ENCODE peak calls at places on chromosomes 4 and X, in four cellular contexts. One of them, this sample, is unnamed.

GRCh38 chr4:41633321-41633720 is 95.4 kb downstream of the LIMCH1 start:
- DNase-seq in endothelial cell of umbilical vein: no peak
- DNase-seq in mammary epithelial cell: no peak
- DNase-seq in astrocyte of the cerebellum: no peak
- DNase-seq in this sample: no peak

GRCh38 chr4:16884673-16885460 is 13.6 kb downstream of the LDB2 start:
- DNase-seq in astrocyte of the cerebellum: no peak
- DNase-seq in endothelial cell of umbilical vein: no peak
- DNase-seq in mammary epithelial cell: no peak
- DNase-seq in this sample: no peak

GRCh38 chr4:109444182-109444844 is 10.7 kb downstream of the SEC24B start:
- DNase-seq in endothelial cell of umbilical vein: no peak
- DNase-seq in astrocyte of the cerebellum: no peak
- DNase-seq in mammary epithelial cell: no peak
- DNase-seq in this sample: no peak

GRCh38 chr4:113760094-113760851 is 1.3 kb downstream of the CAMK2D start:
- DNase-seq in endothelial cell of umbilical vein: peak; percentile 67
- DNase-seq in astrocyte of the cerebellum: no peak
- DNase-seq in mammary epithelial cell: peak; percentile 59
- DNase-seq in this sample: no peak

GRCh38 chrX:71616672-71617529 is 1.4 kb downstream of the CXCR3 start:
- DNase-seq in astrocyte of the cerebellum: no peak
- DNase-seq in mammary epithelial cell: no peak
- DNase-seq in endothelial cell of umbilical vein: no peak
- DNase-seq in this sample: no peak

GRCh38 chrX:12065251-12065650 is 73.0 kb upstream of the FRMPD4 start:
- DNase-seq in astrocyte of the cerebellum: peak; percentile 4
- DNase-seq in endothelial cell of umbilical vein: peak; percentile 6
- DNase-seq in mammary epithelial cell: peak; percentile 62
- DNase-seq in this sample: no peak

GRCh38 chr4:107719211-107719926 is 665 bp downstream of the PAPSS1 start:
- DNase-seq in mammary epithelial cell: peak; percentile 72
- DNase-seq in endothelial cell of umbilical vein: peak; percentile 47
- DNase-seq in astrocyte of the cerebellum: no peak
- DNase-seq in this sample: no peak

GRCh38 chrX:21972721-21973120 is 32.2 kb downstream of the SMS start:
- DNase-seq in astrocyte of the cerebellum: peak; percentile 36
- DNase-seq in endothelial cell of umbilical vein: peak; percentile 32
- DNase-seq in mammary epithelial cell: no peak
- DNase-seq in this sample: peak; percentile 36

GRCh38 chrX:151870603-151871002 is 42.1 kb upstream of the MAGEA4 start:
- DNase-seq in endothelial cell of umbilical vein: peak; percentile 90
- DNase-seq in mammary epithelial cell: peak; percentile 55
- DNase-seq in astrocyte of the cerebellum: peak; percentile 57
- DNase-seq in this sample: peak; percentile 67

GRCh38 chr4:151627491-151627890 is 133.3 kb downstream of the GATB start:
- DNase-seq in endothelial cell of umbilical vein: no peak
- DNase-seq in astrocyte of the cerebellum: no peak
- DNase-seq in mammary epithelial cell: peak; percentile 21
- DNase-seq in this sample: peak; percentile 8

GRCh38 chrX:11929476-11929875 is 171.4 kb downstream of the MSL3 start:
- DNase-seq in mammary epithelial cell: peak; percentile 38
- DNase-seq in endothelial cell of umbilical vein: peak; percentile 5
- DNase-seq in astrocyte of the cerebellum: no peak
- DNase-seq in this sample: no peak

GRCh38 chr4:176479745-176480144 is 160.0 kb downstream of the SPCS3 start:
- DNase-seq in mammary epithelial cell: no peak
- DNase-seq in endothelial cell of umbilical vein: no peak
- DNase-seq in astrocyte of the cerebellum: no peak
- DNase-seq in this sample: no peak

GRCh38 chr4:8101213-8101781 is 57.3 kb downstream of the ABLIM2 start:
- DNase-seq in mammary epithelial cell: peak; percentile 23
- DNase-seq in astrocyte of the cerebellum: no peak
- DNase-seq in endothelial cell of umbilical vein: no peak
- DNase-seq in this sample: peak; percentile 15

GRCh38 chr4:168097161-168097560 is 4.8 kb downstream of the ANXA10 start:
- DNase-seq in astrocyte of the cerebellum: no peak
- DNase-seq in mammary epithelial cell: no peak
- DNase-seq in endothelial cell of umbilical vein: no peak
- DNase-seq in this sample: no peak

GRCh38 chr4:1104647-1105046 is 8.7 kb downstream of the RNF212 start:
- DNase-seq in astrocyte of the cerebellum: no peak
- DNase-seq in endothelial cell of umbilical vein: no peak
- DNase-seq in mammary epithelial cell: no peak
- DNase-seq in this sample: no peak

GRCh38 chrX:132153166-132153565 is 25.3 kb upstream of the FRMD7 start:
- DNase-seq in astrocyte of the cerebellum: no peak
- DNase-seq in endothelial cell of umbilical vein: no peak
- DNase-seq in mammary epithelial cell: no peak
- DNase-seq in this sample: no peak

GRCh38 chr4:34108456-34108855 is 2135.9 kb downstream of the ARAP2 start:
- DNase-seq in mammary epithelial cell: no peak
- DNase-seq in endothelial cell of umbilical vein: no peak
- DNase-seq in astrocyte of the cerebellum: peak; percentile 60
- DNase-seq in this sample: peak; percentile 92

GRCh38 chr4:126969781-126970180 is 663.0 kb upstream of the INTU start:
- DNase-seq in endothelial cell of umbilical vein: no peak
- DNase-seq in mammary epithelial cell: no peak
- DNase-seq in astrocyte of the cerebellum: no peak
- DNase-seq in this sample: no peak

GRCh38 chr4:150069361-150069760 is 8.9 kb upstream of the DCLK2 start:
- DNase-seq in astrocyte of the cerebellum: no peak
- DNase-seq in endothelial cell of umbilical vein: no peak
- DNase-seq in mammary epithelial cell: no peak
- DNase-seq in this sample: no peak

GRCh38 chr4:185782523-185782922 is 29.5 kb downstream of the SORBS2 start:
- DNase-seq in endothelial cell of umbilical vein: peak; percentile 58
- DNase-seq in mammary epithelial cell: peak; percentile 81
- DNase-seq in astrocyte of the cerebellum: no peak
- DNase-seq in this sample: no peak

GRCh38 chrX:35625714-35626113 is 172.4 kb upstream of the MAGEB16 start:
- DNase-seq in astrocyte of the cerebellum: no peak
- DNase-seq in endothelial cell of umbilical vein: no peak
- DNase-seq in mammary epithelial cell: no peak
- DNase-seq in this sample: no peak

GRCh38 chr4:30720656-30721352 is 635 bp downstream of the PCDH7 start:
- DNase-seq in mammary epithelial cell: no peak
- DNase-seq in astrocyte of the cerebellum: no peak
- DNase-seq in endothelial cell of umbilical vein: peak; percentile 67
- DNase-seq in this sample: no peak

GRCh38 chrX:63918611-63919010 is 133.6 kb upstream of the ARHGEF9 start:
- DNase-seq in astrocyte of the cerebellum: no peak
- DNase-seq in endothelial cell of umbilical vein: no peak
- DNase-seq in mammary epithelial cell: peak; percentile 28
- DNase-seq in this sample: no peak

GRCh38 chr4:2248821-2249261 is 6.9 kb upstream of the HAUS3 start:
- DNase-seq in astrocyte of the cerebellum: no peak
- DNase-seq in endothelial cell of umbilical vein: no peak
- DNase-seq in mammary epithelial cell: no peak
- DNase-seq in this sample: no peak

GRCh38 chr4:145709843-145710242 is 29.9 kb downstream of the C4orf51 start:
- DNase-seq in endothelial cell of umbilical vein: no peak
- DNase-seq in mammary epithelial cell: peak; percentile 90
- DNase-seq in astrocyte of the cerebellum: peak; percentile 38
- DNase-seq in this sample: peak; percentile 67

GRCh38 chr4:71259911-71260331 is 78.9 kb upstream of the SLC4A4 start:
- DNase-seq in mammary epithelial cell: peak; percentile 88
- DNase-seq in astrocyte of the cerebellum: no peak
- DNase-seq in endothelial cell of umbilical vein: no peak
- DNase-seq in this sample: no peak

GRCh38 chr4:4356106-4357041 is 30.5 kb upstream of the NSG1 start:
- DNase-seq in mammary epithelial cell: no peak
- DNase-seq in astrocyte of the cerebellum: no peak
- DNase-seq in endothelial cell of umbilical vein: no peak
- DNase-seq in this sample: no peak

GRCh38 chr4:120839974-120840751 is 82.4 kb downstream of the PRDM5 start:
- DNase-seq in endothelial cell of umbilical vein: no peak
- DNase-seq in astrocyte of the cerebellum: no peak
- DNase-seq in mammary epithelial cell: no peak
- DNase-seq in this sample: no peak

GRCh38 chr4:147901886-147902285 is 170.0 kb downstream of the ARHGAP10 start:
- DNase-seq in mammary epithelial cell: no peak
- DNase-seq in endothelial cell of umbilical vein: no peak
- DNase-seq in astrocyte of the cerebellum: no peak
- DNase-seq in this sample: no peak

GRCh38 chrX:29662101-29662500 is 553.3 kb upstream of the MAGEB2 start:
- DNase-seq in mammary epithelial cell: peak; percentile 81
- DNase-seq in astrocyte of the cerebellum: no peak
- DNase-seq in endothelial cell of umbilical vein: peak; percentile 83
- DNase-seq in this sample: peak; percentile 13

GRCh38 chrX:3690140-3690539 is 23.3 kb downstream of the PRKX start:
- DNase-seq in astrocyte of the cerebellum: no peak
- DNase-seq in endothelial cell of umbilical vein: no peak
- DNase-seq in mammary epithelial cell: no peak
- DNase-seq in this sample: no peak

GRCh38 chr4:110165382-110166285 is 32.8 kb downstream of the ELOVL6 start:
- DNase-seq in endothelial cell of umbilical vein: peak; percentile 60
- DNase-seq in mammary epithelial cell: peak; percentile 85
- DNase-seq in astrocyte of the cerebellum: no peak
- DNase-seq in this sample: peak; percentile 47

GRCh38 chr4:1033840-1034551 is 22.6 kb downstream of the FGFRL1 start:
- DNase-seq in astrocyte of the cerebellum: peak; percentile 66
- DNase-seq in mammary epithelial cell: no peak
- DNase-seq in endothelial cell of umbilical vein: peak; percentile 39
- DNase-seq in this sample: no peak

GRCh38 chrX:132648870-132649269 is 160.0 kb upstream of the MBNL3 start:
- DNase-seq in mammary epithelial cell: no peak
- DNase-seq in endothelial cell of umbilical vein: no peak
- DNase-seq in astrocyte of the cerebellum: no peak
- DNase-seq in this sample: no peak

GRCh38 chr4:79429113-79430034 is 21.3 kb upstream of the GK2 start:
- DNase-seq in astrocyte of the cerebellum: no peak
- DNase-seq in mammary epithelial cell: no peak
- DNase-seq in endothelial cell of umbilical vein: no peak
- DNase-seq in this sample: no peak

GRCh38 chr4:79688696-79689095 is 280.7 kb upstream of the GK2 start:
- DNase-seq in endothelial cell of umbilical vein: no peak
- DNase-seq in mammary epithelial cell: no peak
- DNase-seq in astrocyte of the cerebellum: no peak
- DNase-seq in this sample: no peak

GRCh38 chr4:84418032-84418709 is 80.9 kb downstream of the NKX6-1 start:
- DNase-seq in mammary epithelial cell: no peak
- DNase-seq in endothelial cell of umbilical vein: no peak
- DNase-seq in astrocyte of the cerebellum: no peak
- DNase-seq in this sample: no peak
- H3K4me3 ChIP-seq in mammary epithelial cell: no peak overlapping the region
- H3K4me3 ChIP-seq in endothelial cell of umbilical vein: no peak overlapping the region
- H3K4me3 ChIP-seq in astrocyte of the cerebellum: no peak overlapping the region
- H3K4me3 ChIP-seq in this sample: no peak overlapping the region

DNA sequence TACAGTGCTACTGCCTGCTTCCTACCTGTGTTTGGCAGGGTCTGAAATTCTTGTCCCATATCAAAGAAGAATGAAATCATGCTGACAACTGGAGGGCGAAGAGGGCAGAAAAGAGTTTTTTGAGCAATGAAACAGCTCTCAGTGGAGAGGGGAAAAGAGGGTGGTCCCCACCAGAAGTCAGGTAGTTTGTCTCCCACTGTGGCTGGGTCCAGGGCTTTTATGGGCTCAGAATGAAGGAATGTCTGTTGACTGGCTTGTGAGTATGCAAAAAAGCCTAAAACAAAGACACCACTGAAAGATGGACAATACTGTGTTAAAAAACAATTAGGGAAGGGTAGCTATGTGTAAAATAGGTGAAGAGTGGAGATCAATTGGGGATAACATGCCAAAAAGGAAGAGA is 115.0 kb downstream of the ADAM29 start:
- DNase-seq in astrocyte of the cerebellum: no peak
- DNase-seq in mammary epithelial cell: no peak
- DNase-seq in endothelial cell of umbilical vein: no peak
- DNase-seq in this sample: no peak
- H3K4me3 ChIP-seq in astrocyte of the cerebellum: no peak overlapping the region
- H3K4me3 ChIP-seq in mammary epithelial cell: no peak overlapping the region
- H3K4me3 ChIP-seq in endothelial cell of umbilical vein: no peak overlapping the region
- H3K4me3 ChIP-seq in this sample: no peak overlapping the region

GRCh38 chrX:15269618-15270521 is at the start of gene ASB9:
- DNase-seq in astrocyte of the cerebellum: no peak
- DNase-seq in endothelial cell of umbilical vein: peak; percentile 64
- DNase-seq in mammary epithelial cell: peak; percentile 97
- DNase-seq in this sample: peak; percentile 52
- H3K4me3 ChIP-seq in astrocyte of the cerebellum: no peak within 1 kb of the TSS
- H3K4me3 ChIP-seq in endothelial cell of umbilical vein: peak within 1 kb of the TSS; percentile 18
- H3K4me3 ChIP-seq in mammary epithelial cell: peak within 1 kb of the TSS; percentile 44
- H3K4me3 ChIP-seq in this sample: no peak within 1 kb of the TSS

GRCh38 chr4:138320030-138320429 is 77.9 kb upstream of the SLC7A11 start:
- DNase-seq in mammary epithelial cell: no peak
- DNase-seq in endothelial cell of umbilical vein: no peak
- DNase-seq in astrocyte of the cerebellum: no peak
- DNase-seq in this sample: no peak

DNA sequence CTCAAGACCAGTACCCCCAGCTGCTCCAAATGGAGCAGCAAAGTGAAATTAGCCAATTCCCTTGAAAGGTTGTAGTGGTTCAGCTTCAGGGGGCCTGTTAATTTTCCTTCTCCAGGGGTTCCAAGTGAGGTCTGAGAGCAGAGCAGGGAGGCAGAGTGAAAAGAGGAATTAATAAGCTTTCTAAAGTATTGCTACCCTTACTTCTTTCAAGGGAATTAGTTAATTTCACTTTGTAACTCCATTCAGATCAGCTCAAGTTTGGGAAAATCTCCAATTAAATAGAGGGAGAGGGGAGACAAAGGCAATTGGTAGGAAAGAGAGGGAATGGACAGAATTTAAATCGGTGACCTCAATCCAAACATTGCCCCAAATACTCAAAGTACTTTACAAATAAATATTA is 78.7 kb upstream of the SLC7A11 start:
- DNase-seq in mammary epithelial cell: no peak
- DNase-seq in endothelial cell of umbilical vein: no peak
- DNase-seq in astrocyte of the cerebellum: no peak
- DNase-seq in this sample: no peak
- H3K4me3 ChIP-seq in mammary epithelial cell: no peak overlapping the region
- H3K4me3 ChIP-seq in endothelial cell of umbilical vein: no peak overlapping the region
- H3K4me3 ChIP-seq in astrocyte of the cerebellum: no peak overlapping the region
- H3K4me3 ChIP-seq in this sample: no peak overlapping the region

GRCh38 chr4:75511841-75512240 is 2.4 kb downstream of the RCHY1 start:
- DNase-seq in mammary epithelial cell: no peak
- DNase-seq in astrocyte of the cerebellum: no peak
- DNase-seq in endothelial cell of umbilical vein: no peak
- DNase-seq in this sample: no peak
- H3K4me3 ChIP-seq in mammary epithelial cell: peak overlapping the region; percentile 40
- H3K4me3 ChIP-seq in astrocyte of the cerebellum: peak overlapping the region; percentile 16
- H3K4me3 ChIP-seq in endothelial cell of umbilical vein: peak overlapping the region; percentile 9
- H3K4me3 ChIP-seq in this sample: no peak overlapping the region

GRCh38 chrX:105229146-105229545 is 8.7 kb upstream of the TEX13A start:
- DNase-seq in endothelial cell of umbilical vein: no peak
- DNase-seq in mammary epithelial cell: no peak
- DNase-seq in astrocyte of the cerebellum: no peak
- DNase-seq in this sample: no peak
- H3K4me3 ChIP-seq in endothelial cell of umbilical vein: no peak overlapping the region
- H3K4me3 ChIP-seq in mammary epithelial cell: no peak overlapping the region
- H3K4me3 ChIP-seq in astrocyte of the cerebellum: no peak overlapping the region
- H3K4me3 ChIP-seq in this sample: no peak overlapping the region

GRCh38 chr4:23891064-23891421 is 1.2 kb upstream of the PPARGC1A start:
- DNase-seq in astrocyte of the cerebellum: no peak
- DNase-seq in mammary epithelial cell: no peak
- DNase-seq in endothelial cell of umbilical vein: no peak
- DNase-seq in this sample: no peak
- H3K4me3 ChIP-seq in astrocyte of the cerebellum: no peak overlapping the region
- H3K4me3 ChIP-seq in mammary epithelial cell: no peak overlapping the region
- H3K4me3 ChIP-seq in endothelial cell of umbilical vein: no peak overlapping the region
- H3K4me3 ChIP-seq in this sample: no peak overlapping the region